ENCODE peak calls at places on chromosomes 6 and 20, in six cellular contexts. R is H9, T is H1, I is IMR-90, P is mesenchymal stem cell, E is trophoblast cell. J is an unnamed sample.
A peak's percentile ranks its signal among the peaks of the same experiment; 100 is the strongest.

GRCh38 chr20:48012401-48012974 is 227.2 kb upstream of the SULF2 start:
- DNase-seq in R (no peak), T (no peak), I (peak; percentile 45), P (peak; percentile 93), E (no peak), J (no peak)

GRCh38 chr6:158654498-158654897 is 4.6 kb downstream of the SYTL3 start:
- DNase-seq in R (no peak), T (no peak), I (peak; percentile 94), P (peak; percentile 97), E (peak; percentile 58), J (no peak)

GRCh38 chr6:95249176-95249575 is 328.2 kb upstream of the MANEA start:
- DNase-seq in R (no peak), T (no peak), I (peak; percentile 80), P (peak; percentile 34), E (no peak), J (no peak)

GRCh38 chr6:138691595-138692057 is 81.9 kb upstream of the CCDC28A start:
- DNase-seq in R (peak; percentile 55), T (no peak), I (peak; percentile 77), P (peak; percentile 79), E (peak; percentile 36), J (peak; percentile 9)

GRCh38 chr6:168988801-168989200 is 264.8 kb downstream of the THBS2 start:
- DNase-seq in R (no peak), T (no peak), I (peak; percentile 44), P (no peak), E (no peak), J (no peak)

GRCh38 chr6:56356431-56356830 is 109.1 kb upstream of the COL21A1 start:
- DNase-seq in R (no peak), T (no peak), I (peak; percentile 44), P (peak; percentile 28), E (no peak), J (no peak)

GRCh38 chr6:72559067-72559466 is 62.8 kb upstream of the KCNQ5 start:
- DNase-seq in R (no peak), T (no peak), I (no peak), P (no peak), E (no peak), J (no peak)

GRCh38 chr6:628772-629171 is 28.1 kb downstream of the HUS1B start:
- DNase-seq in R (no peak), T (no peak), I (no peak), P (no peak), E (no peak), J (no peak)

GRCh38 chr6:25414755-25415154 is 135.6 kb downstream of the CARMIL1 start:
- DNase-seq in R (no peak), T (no peak), I (no peak), P (no peak), E (no peak), J (no peak)

GRCh38 chr20:37897008-37897548 is 5.8 kb upstream of the VSTM2L start:
- DNase-seq in R (peak; percentile 57), T (no peak), I (no peak), P (no peak), E (no peak), J (no peak)

GRCh38 chr6:139538366-139538765 is 163.9 kb upstream of the CITED2 start:
- DNase-seq in R (no peak), T (no peak), I (no peak), P (peak; percentile 70), E (no peak), J (no peak)

GRCh38 chr6:152948150-152948768 is 34.6 kb downstream of the FBXO5 start:
- DNase-seq in R (no peak), T (no peak), I (peak; percentile 52), P (peak; percentile 58), E (peak; percentile 10), J (peak; percentile 33)

GRCh38 chr20:45014671-45015415 is 48.5 kb downstream of the STK4 start:
- DNase-seq in R (no peak), T (no peak), I (peak; percentile 12), P (peak; percentile 60), E (peak; percentile 78), J (no peak)

GRCh38 chr6:10170816-10171215 is 244.1 kb downstream of the TFAP2A start:
- DNase-seq in R (no peak), T (no peak), I (no peak), P (no peak), E (no peak), J (no peak)

GRCh38 chr6:67047996-67048395 is 1341.0 kb upstream of the EYS start:
- DNase-seq in R (no peak), T (no peak), I (no peak), P (peak; percentile 51), E (no peak), J (no peak)

GRCh38 chr6:87945181-87945580 is 102.5 kb upstream of the SPACA1 start:
- DNase-seq in R (no peak), T (no peak), I (no peak), P (no peak), E (no peak), J (no peak)

GRCh38 chr20:57161478-57162194 is 104.8 kb downstream of the BMP7 start:
- DNase-seq in R (no peak), T (no peak), I (no peak), P (no peak), E (no peak), J (no peak)

GRCh38 chr6:169800668-169801395 is 49.4 kb downstream of the ERMARD start:
- DNase-seq in R (peak; percentile 32), T (no peak), I (peak; percentile 82), P (peak; percentile 72), E (no peak), J (no peak)

GRCh38 chr6:105257350-105257749 is 77.5 kb upstream of the POPDC3 start:
- DNase-seq in R (no peak), T (no peak), I (no peak), P (no peak), E (no peak), J (no peak)

GRCh38 chr20:43666376-43667328 is at the start of gene MYBL2:
- DNase-seq in R (peak; percentile 87), T (peak; percentile 29), I (peak; percentile 45), P (peak; percentile 63), E (peak; percentile 47), J (peak; percentile 73)

GRCh38 chr20:45538209-45538798 is 978 bp downstream of the WFDC6 start:
- DNase-seq in R (peak; percentile 58), T (no peak), I (no peak), P (no peak), E (peak; percentile 78), J (no peak)

GRCh38 chr6:5541751-5542432 is 280.6 kb downstream of the FARS2 start:
- DNase-seq in R (peak; percentile 77), T (peak; percentile 38), I (peak; percentile 33), P (peak; percentile 16), E (peak; percentile 90), J (no peak)

GRCh38 chr6:126235363-126235762 is 104.6 kb upstream of the CENPW start:
- DNase-seq in R (no peak), T (no peak), I (no peak), P (no peak), E (no peak), J (no peak)

GRCh38 chr6:77178821-77179220 is 284.5 kb downstream of the HTR1B start:
- DNase-seq in R (no peak), T (no peak), I (peak; percentile 84), P (peak; percentile 31), E (no peak), J (no peak)

GRCh38 chr20:4898282-4898681 is 103.0 kb downstream of the SLC23A2 start:
- DNase-seq in R (no peak), T (no peak), I (peak; percentile 89), P (peak; percentile 77), E (peak; percentile 74), J (no peak)

GRCh38 chr20:844473-845225 is 11.1 kb downstream of the FAM110A start:
- DNase-seq in R (peak; percentile 95), T (peak; percentile 67), I (peak; percentile 87), P (peak; percentile 92), E (peak; percentile 85), J (peak; percentile 88)

GRCh38 chr6:36673882-36674281 is 4.6 kb upstream of the CDKN1A start:
- DNase-seq in R (no peak), T (no peak), I (no peak), P (no peak), E (no peak), J (no peak)

GRCh38 chr6:94215614-94216013 is 796.3 kb upstream of the EPHA7 start:
- DNase-seq in R (no peak), T (no peak), I (no peak), P (no peak), E (no peak), J (no peak)

GRCh38 chr6:131787955-131788712 is 19.7 kb upstream of the ENPP1 start:
- DNase-seq in R (no peak), T (no peak), I (peak; percentile 72), P (peak; percentile 51), E (no peak), J (no peak)

GRCh38 chr20:401682-402495 is 6.2 kb upstream of the RBCK1 start:
- DNase-seq in R (no peak), T (no peak), I (peak; percentile 80), P (no peak), E (peak; percentile 31), J (no peak)

GRCh38 chr6:12060780-12061619 is 48.9 kb downstream of the HIVEP1 start:
- DNase-seq in R (peak; percentile 88), T (peak; percentile 46), I (peak; percentile 51), P (peak; percentile 79), E (peak; percentile 2), J (peak; percentile 39)

GRCh38 chr6:5190467-5190866 is 70.3 kb downstream of the LYRM4 start:
- DNase-seq in R (no peak), T (no peak), I (peak; percentile 98), P (peak; percentile 93), E (peak; percentile 84), J (no peak)

DNA sequence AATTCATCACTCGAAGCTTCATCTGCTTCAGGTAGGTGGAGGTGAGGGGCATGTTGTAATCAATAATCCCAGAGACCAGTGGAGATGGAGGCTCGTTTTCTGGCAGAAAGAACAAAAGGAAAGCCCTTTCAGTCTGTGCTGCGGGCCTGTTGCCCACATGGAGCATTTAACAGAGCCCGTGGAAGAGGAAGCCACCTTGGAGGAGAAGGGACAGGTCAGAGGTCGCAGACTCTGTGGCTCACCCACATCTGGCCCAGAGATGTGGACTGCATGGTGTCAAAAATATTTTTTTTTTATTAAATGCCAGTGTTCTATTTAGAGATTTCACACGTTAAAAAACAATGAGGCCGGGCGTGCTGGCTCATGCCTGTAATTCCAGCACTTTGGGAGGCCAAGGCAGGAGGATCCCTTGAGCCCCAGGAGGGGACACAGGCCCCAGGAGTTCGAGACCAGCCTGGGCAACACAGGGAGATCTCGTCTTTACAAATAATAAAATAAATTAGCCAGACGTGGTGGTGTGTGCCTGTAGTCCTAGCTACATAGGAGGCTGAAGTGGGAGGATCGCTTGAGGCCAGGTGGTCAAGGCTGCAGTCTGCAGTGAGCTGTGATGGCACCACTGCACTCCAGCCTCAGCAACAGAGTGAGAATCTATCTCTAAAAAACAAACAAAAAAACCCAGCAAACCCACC is 73.6 kb downstream of the NOL4L start:
- DNase-seq in R (no peak), T (no peak), I (no peak), P (no peak), E (no peak), J (no peak)
- H3K14ac ChIP-seq in R (peak overlapping the region; percentile 24), T (no peak overlapping the region), I (no peak overlapping the region), P (no peak overlapping the region), E (peak overlapping the region; percentile 58), J (no peak overlapping the region)

GRCh38 chr6:83126807-83127206 is 59.3 kb downstream of the DOP1A start:
- DNase-seq in R (no peak), T (no peak), I (no peak), P (no peak), E (no peak), J (no peak)
- H3K9ac ChIP-seq in R (no peak overlapping the region), T (no peak overlapping the region), I (no peak overlapping the region), P (no peak overlapping the region), E (no peak overlapping the region), J (no peak overlapping the region)

GRCh38 chr20:46757754-46758678 is 48.6 kb downstream of the SLC2A10 start:
- DNase-seq in R (peak; percentile 66), T (no peak), I (peak; percentile 60), P (peak; percentile 62), E (peak; percentile 25), J (peak; percentile 67)
- H3K4me1 ChIP-seq in R (no peaks in the 10 kb centered on the region), T (no peaks in the 10 kb centered on the region), I (peaks cover 4% of the 10 kb centered on the region), P (peaks cover 1% of the 10 kb centered on the region), E (no peaks in the 10 kb centered on the region), J (peaks cover 1% of the 10 kb centered on the region)

GRCh38 chr6:167485186-167485978 is 160.5 kb downstream of the TTLL2 start:
- DNase-seq in R (no peak), T (no peak), I (no peak), P (peak; percentile 63), E (no peak), J (no peak)
- H3K14ac ChIP-seq in R (no peak overlapping the region), T (no peak overlapping the region), I (no peak overlapping the region), P (no peak overlapping the region), E (no peak overlapping the region), J (no peak overlapping the region)

J was measured in neuronal stem cell.